ENCODE peak calls at places on chromosomes 1 and 21, in six cellular contexts. C, M, L, F, S and O are unnamed samples.

GRCh38 chr1:199489594-199489993 is 537.9 kb upstream of the NR5A2 start:
- DNase-seq in M (no peak), F (no peak), L (no peak), S (no peak), C (no peak), O (no peak)

GRCh38 chr1:33866286-33866685 is 2.4 kb downstream of the HMGB4 start:
- DNase-seq in L (no peak), F (no peak), M (no peak), S (no peak), C (no peak), O (no peak)

GRCh38 chr1:8782955-8783354 is 34.5 kb downstream of the RERE start:
- DNase-seq in F (no peak), M (no peak), L (no peak), S (peak), C (no peak), O (no peak)

GRCh38 chr1:46523556-46524443 is 27.6 kb downstream of the KNCN start:
- DNase-seq in F (no peak), S (no peak), L (no peak), M (no peak), C (peak), O (no peak)

GRCh38 chr1:90768826-90769225 is 51.7 kb upstream of the BARHL2 start:
- DNase-seq in F (no peak), M (no peak), C (no peak), S (no peak), L (no peak), O (no peak)

GRCh38 chr1:34925730-34926129 is 3.7 kb downstream of the DLGAP3 start:
- DNase-seq in M (no peak), S (no peak), C (no peak), F (no peak), L (no peak), O (no peak)

GRCh38 chr1:160081261-160081936 is at the start of gene KCNJ9:
- DNase-seq in C (peak), M (no peak), F (peak), L (no peak), S (no peak), O (no peak)

GRCh38 chr1:25431495-25432363 is 1.0 kb downstream of the MACO1 start:
- DNase-seq in F (no peak), C (no peak), L (no peak), M (peak), S (peak), O (no peak)

GRCh38 chr1:15952317-15953258 is 23.3 kb downstream of the ZBTB17 start:
- DNase-seq in S (no peak), M (no peak), C (peak), F (no peak), L (no peak), O (no peak)

GRCh38 chr1:244050835-244051444 is at the start of gene ZBTB18:
- DNase-seq in F (peak), C (no peak), L (no peak), S (no peak), M (no peak), O (no peak)
- TF ChIP-seq TAF1 in F (peak), C (no peak), L (no peak), S (no peak), M (no peak), O (no peak)

GRCh38 chr21:36156815-36157670 is at the start of gene DOP1B:
- DNase-seq in L (no peak), M (peak), C (no peak), F (no peak), S (no peak), O (peak)
- TF ChIP-seq POLR2AphosphoS5 in L (no peak), M (no peak), C (no peak), F (peak), S (no peak), O (no peak)

GRCh38 chr1:29689372-29690030 is 453.2 kb downstream of the PTPRU start:
- DNase-seq in M (no peak), F (peak), S (no peak), L (no peak), C (no peak), O (no peak)
- TF ChIP-seq TAF1 in M (no peak), F (no peak), S (no peak), L (no peak), C (no peak), O (no peak)

GRCh38 chr1:65232402-65233122 is 76.8 kb upstream of the DNAJC6 start:
- DNase-seq in M (no peak), F (no peak), S (no peak), C (peak), L (no peak), O (no peak)

GRCh38 chr1:65231718-65232330 is 77.5 kb upstream of the DNAJC6 start:
- DNase-seq in F (no peak), L (no peak), M (no peak), S (no peak), C (peak), O (no peak)

GRCh38 chr1:65235867-65236805 is 73.2 kb upstream of the DNAJC6 start:
- DNase-seq in S (no peak), C (peak), F (peak), M (no peak), L (no peak), O (no peak)

GRCh38 chr1:65230741-65231439 is 78.5 kb upstream of the DNAJC6 start:
- DNase-seq in F (no peak), M (no peak), C (peak), L (no peak), S (no peak), O (no peak)

GRCh38 chr1:65233757-65234156 is 75.6 kb upstream of the DNAJC6 start:
- DNase-seq in L (no peak), C (no peak), M (no peak), S (no peak), F (no peak), O (no peak)
- TF ChIP-seq POLR2AphosphoS5 in L (no peak), C (no peak), M (no peak), S (no peak), F (no peak), O (no peak)

DNA sequence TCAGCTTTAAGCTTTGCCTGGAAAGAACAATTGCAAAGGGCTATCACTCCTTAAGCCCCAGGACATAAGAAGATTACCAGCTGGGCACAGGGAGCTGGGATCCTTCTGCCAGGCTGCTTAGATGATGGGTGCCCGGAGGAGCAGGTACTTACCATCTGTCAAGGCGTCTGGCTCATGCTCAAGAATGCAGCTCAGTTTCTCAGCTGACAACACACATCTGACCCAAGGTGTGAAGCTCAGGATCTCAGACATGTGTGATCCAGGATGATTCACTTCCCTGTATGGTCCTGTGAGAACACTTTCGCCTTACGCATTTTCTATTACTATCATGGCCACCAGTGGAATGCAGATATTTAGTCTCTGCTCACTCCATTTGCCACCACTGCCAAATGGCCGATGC is 14.7 kb upstream of the DISC1 start:
- DNase-seq in M (no peak), S (no peak), F (no peak), L (no peak), C (no peak), O (no peak)
- TF ChIP-seq TAF1 in M (no peak), S (no peak), F (no peak), L (no peak), C (no peak), O (no peak)

DNA sequence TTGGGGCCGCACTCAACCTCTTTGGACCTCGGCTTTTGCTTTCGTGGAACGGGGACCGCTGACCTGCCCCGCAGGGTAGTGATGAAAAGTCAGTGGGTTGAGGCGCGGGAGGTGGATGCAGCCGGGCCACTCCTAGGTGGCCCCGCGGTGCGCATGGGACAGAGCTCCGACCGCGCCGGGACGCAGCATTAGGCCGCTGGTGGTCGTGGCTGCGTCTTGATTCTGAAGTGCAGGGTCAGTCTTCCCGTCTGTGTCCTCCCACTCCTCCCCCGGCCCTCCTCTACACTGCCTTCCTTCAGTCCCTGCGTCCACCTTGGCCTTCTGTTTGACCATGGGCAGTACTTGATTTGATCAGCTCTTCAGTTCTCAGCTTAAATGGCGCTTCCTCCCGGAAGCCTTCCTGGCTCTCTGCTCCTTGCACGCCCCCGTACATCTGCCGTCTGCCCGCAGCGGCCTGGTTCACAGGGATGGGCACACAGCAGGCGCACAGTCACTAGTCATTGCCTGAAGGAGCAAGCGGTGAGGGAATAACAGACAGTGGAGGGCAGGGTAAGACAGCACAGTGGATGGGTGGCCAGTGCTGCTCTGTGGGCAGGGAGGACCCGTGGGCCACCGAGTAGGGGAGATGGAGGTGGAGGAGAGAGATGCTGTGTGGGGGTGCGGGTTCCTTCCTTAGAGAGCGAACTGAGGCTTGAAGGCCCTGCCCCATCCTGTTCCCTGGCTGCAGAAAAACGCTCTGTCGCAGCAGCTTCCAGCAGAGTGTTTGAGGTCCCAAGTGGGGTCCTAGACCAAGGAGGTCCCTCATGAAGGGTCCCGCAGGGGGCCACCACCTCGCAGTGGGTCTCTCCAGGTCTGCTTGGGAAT is 690 bp downstream of the THEMIS2 start:
- DNase-seq in M (no peak), L (no peak), S (peak), C (no peak), F (peak), O (no peak)
- TF ChIP-seq POLR2AphosphoS5 in M (no peak), L (no peak), S (no peak), C (no peak), F (no peak), O (no peak)

DNA sequence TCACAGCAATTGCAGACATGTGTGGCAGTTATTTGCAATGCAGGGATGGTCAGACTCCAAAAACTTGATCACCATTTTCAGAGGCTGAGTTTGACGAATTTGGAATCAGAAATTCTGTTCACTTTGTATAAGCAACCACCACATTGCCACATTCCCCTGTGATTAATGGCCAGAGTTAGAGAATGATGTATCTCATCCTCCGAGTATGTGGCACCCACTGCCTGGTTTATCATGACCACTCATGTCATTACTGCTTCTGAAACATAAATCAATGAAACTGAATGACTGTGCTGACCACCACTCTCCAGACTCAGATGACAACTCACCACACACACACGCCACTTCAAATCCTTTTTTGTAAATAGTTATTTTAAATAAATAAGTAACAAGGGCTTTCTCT is 66.6 kb upstream of the CACHD1 start:
- DNase-seq in S (no peak), C (no peak), L (no peak), F (no peak), M (no peak), O (no peak)
- TF ChIP-seq TAF1 in S (no peak), C (no peak), L (no peak), F (no peak), M (no peak), O (no peak)